ENCODE peak calls at places on chromosomes 6 and 20, in four cellular contexts. N, M, Z and Q are unnamed samples.

GRCh38 chr20:361562-361961 is 14.7 kb downstream of the NRSN2 start:
- DNase-seq in N (no peak), M (no peak), Z (no peak), Q (no peak)

GRCh38 chr6:4055420-4056041 is 23.4 kb downstream of the FAM217A start:
- DNase-seq in N (no peak), M (no peak), Z (peak), Q (no peak)

GRCh38 chr6:8064638-8065518 is 689 bp upstream of the BLOC1S5 start:
- DNase-seq in N (no peak), M (no peak), Z (no peak), Q (no peak)

GRCh38 chr6:43823879-43824740 is 54.1 kb downstream of the VEGFA start:
- DNase-seq in N (no peak), M (no peak), Z (no peak), Q (no peak)

GRCh38 chr20:57747889-57748456 is 38.2 kb upstream of the PMEPA1 start:
- DNase-seq in N (no peak), M (no peak), Z (no peak), Q (no peak)

GRCh38 chr6:157656437-157657005 is 166.5 kb upstream of the SNX9 start:
- DNase-seq in N (no peak), M (no peak), Z (no peak), Q (peak)

GRCh38 chr6:72551470-72551869 is 70.4 kb upstream of the KCNQ5 start:
- DNase-seq in N (no peak), M (no peak), Z (no peak), Q (no peak)

GRCh38 chr20:40009542-40009941 is 679.5 kb downstream of the MAFB start:
- DNase-seq in N (no peak), M (no peak), Z (no peak), Q (no peak)

GRCh38 chr6:27547157-27548075 is 74.5 kb upstream of the ZNF184 start:
- DNase-seq in N (no peak), M (peak), Z (peak), Q (no peak)

GRCh38 chr6:39896701-39897100 is 37.6 kb downstream of the MOCS1 start:
- DNase-seq in N (no peak), M (no peak), Z (no peak), Q (no peak)

GRCh38 chr6:44009425-44010321 is 117.6 kb downstream of the MRPL14 start:
- DNase-seq in N (peak), M (no peak), Z (no peak), Q (no peak)

GRCh38 chr20:61443541-61444126 is 191.6 kb downstream of the CDH4 start:
- DNase-seq in N (no peak), M (no peak), Z (no peak), Q (no peak)

GRCh38 chr6:42453649-42454427 is 2.1 kb upstream of the TRERF1 start:
- DNase-seq in N (no peak), M (peak), Z (peak), Q (no peak)

GRCh38 chr6:95847061-95847460 is 168.7 kb upstream of the FUT9 start:
- DNase-seq in N (no peak), M (peak), Z (no peak), Q (no peak)

GRCh38 chr6:52724041-52724405 is 39.3 kb downstream of the GSTA2 start:
- DNase-seq in N (no peak), M (no peak), Z (peak), Q (no peak)

GRCh38 chr6:52726193-52726542 is 37.1 kb downstream of the GSTA2 start:
- DNase-seq in N (no peak), M (no peak), Z (no peak), Q (no peak)

GRCh38 chr6:52725133-52725529 is 38.1 kb downstream of the GSTA2 start:
- DNase-seq in N (no peak), M (no peak), Z (peak), Q (no peak)

GRCh38 chr6:52725530-52726192 is 37.6 kb downstream of the GSTA2 start:
- DNase-seq in N (no peak), M (no peak), Z (peak), Q (no peak)

GRCh38 chr6:52724406-52725121 is 38.7 kb downstream of the GSTA2 start:
- DNase-seq in N (peak), M (peak), Z (peak), Q (peak)
- TF ChIP-seq CTCF in N (no peak), M (peak), Z (peak), Q (peak)

GRCh38 chr20:47843886-47844567 is 58.7 kb upstream of the SULF2 start:
- DNase-seq in N (no peak), M (no peak), Z (no peak), Q (no peak)

GRCh38 chr20:47851774-47852173 is 66.5 kb upstream of the SULF2 start:
- DNase-seq in N (no peak), M (no peak), Z (no peak), Q (no peak)

GRCh38 chr20:47849596-47849995 is 64.3 kb upstream of the SULF2 start:
- DNase-seq in N (no peak), M (no peak), Z (no peak), Q (no peak)

GRCh38 chr20:47847882-47848485 is 62.7 kb upstream of the SULF2 start:
- DNase-seq in N (no peak), M (no peak), Z (no peak), Q (no peak)
- TF ChIP-seq CTCF in N (no peak), M (no peak), Z (no peak), Q (no peak)

DNA sequence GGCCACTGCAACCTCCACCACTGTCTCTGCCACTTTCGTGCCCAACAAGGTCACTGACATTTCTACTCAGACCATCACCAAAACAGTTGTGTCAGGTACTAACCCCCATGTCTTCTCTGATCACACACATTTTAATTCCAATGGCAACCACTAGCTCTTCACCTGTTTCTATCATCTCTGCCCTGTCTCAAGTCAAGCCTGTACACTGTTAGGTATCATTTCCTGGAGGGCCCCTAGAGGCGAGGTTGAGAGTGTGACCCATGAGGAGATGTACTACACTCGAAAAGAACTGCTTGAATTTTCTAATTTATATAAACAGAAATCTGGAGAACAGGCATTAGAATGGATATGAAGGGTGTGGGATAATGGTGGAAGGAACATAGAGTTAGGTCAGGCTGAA is 17.4 kb upstream of the MUC21 start:
- DNase-seq in N (no peak), M (no peak), Z (no peak), Q (no peak)
- TF ChIP-seq CTCF in N (no peak), M (no peak), Z (no peak), Q (no peak)

GRCh38 chr20:3797592-3798404 is 1.7 kb downstream of the CDC25B start:
- DNase-seq in N (no peak), M (no peak), Z (no peak), Q (no peak)

GRCh38 chr20:3796477-3797225 is 541 bp downstream of the CDC25B start:
- DNase-seq in N (no peak), M (no peak), Z (no peak), Q (no peak)

GRCh38 chr20:3797226-3797545 is 1.1 kb downstream of the CDC25B start:
- DNase-seq in N (no peak), M (no peak), Z (no peak), Q (no peak)

GRCh38 chr20:3794701-3795420 is 1.2 kb upstream of the CDC25B start:
- DNase-seq in N (no peak), M (no peak), Z (no peak), Q (no peak)

DNA sequence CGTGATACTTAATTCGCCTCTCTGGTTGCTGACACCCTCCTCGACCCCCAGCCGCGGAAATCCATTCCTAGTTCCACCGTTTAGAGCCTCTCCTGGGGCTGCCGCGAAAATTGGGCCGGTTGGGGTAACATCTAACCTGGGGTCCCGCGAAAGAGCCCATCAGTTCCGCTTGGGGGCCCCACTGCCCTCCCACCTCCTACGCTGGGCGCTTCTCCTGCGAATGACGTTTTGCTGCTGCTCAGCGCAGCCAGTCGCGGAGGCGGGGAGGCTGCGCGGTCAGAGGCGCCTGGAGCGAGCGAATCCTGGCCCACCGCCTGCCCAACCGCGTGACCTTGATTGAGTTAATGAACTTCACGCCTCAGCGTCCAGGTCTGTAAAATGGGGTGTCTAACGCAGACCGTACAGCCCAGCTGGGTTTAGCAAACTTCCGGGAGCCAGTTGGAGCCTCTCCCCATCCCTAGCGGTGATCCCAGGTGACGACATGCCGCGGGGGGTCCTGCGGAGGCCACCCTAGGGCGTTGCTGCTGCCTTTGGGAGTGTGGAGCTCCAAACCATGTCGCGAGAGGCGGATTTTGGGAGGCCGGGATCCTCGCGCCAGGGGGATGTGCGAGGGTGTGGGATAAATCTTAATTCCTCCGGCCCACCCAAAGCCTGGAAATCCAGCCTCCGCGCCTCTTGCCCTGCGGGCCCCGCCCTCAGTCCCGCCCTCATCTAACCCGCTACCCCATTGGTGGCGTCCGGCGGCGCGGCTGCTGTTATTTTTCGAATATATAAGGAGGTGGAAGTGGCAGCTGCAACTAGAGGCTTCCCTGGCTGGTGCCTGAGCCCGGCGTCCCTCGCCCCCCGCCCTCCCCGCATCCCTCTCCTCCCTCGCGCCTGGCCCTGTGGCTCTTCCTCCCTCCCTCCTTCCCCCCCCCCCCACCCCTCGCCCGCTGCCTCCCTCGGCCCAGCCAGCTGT is at the start of gene CDC25B:
- DNase-seq in N (peak), M (peak), Z (peak), Q (peak)
- TF ChIP-seq CTCF in N (peak), M (peak), Z (peak), Q (no peak)

GRCh38 chr6:15322184-15322583 is 76.3 kb downstream of the JARID2 start:
- DNase-seq in N (no peak), M (no peak), Z (no peak), Q (no peak)

GRCh38 chr6:15317934-15318902 is 72.3 kb downstream of the JARID2 start:
- DNase-seq in N (no peak), M (peak), Z (no peak), Q (no peak)

GRCh38 chr6:15322781-15323536 is 77.1 kb downstream of the JARID2 start:
- DNase-seq in N (no peak), M (no peak), Z (no peak), Q (no peak)

GRCh38 chr6:15319677-15320076 is 73.8 kb downstream of the JARID2 start:
- DNase-seq in N (no peak), M (no peak), Z (no peak), Q (no peak)

DNA sequence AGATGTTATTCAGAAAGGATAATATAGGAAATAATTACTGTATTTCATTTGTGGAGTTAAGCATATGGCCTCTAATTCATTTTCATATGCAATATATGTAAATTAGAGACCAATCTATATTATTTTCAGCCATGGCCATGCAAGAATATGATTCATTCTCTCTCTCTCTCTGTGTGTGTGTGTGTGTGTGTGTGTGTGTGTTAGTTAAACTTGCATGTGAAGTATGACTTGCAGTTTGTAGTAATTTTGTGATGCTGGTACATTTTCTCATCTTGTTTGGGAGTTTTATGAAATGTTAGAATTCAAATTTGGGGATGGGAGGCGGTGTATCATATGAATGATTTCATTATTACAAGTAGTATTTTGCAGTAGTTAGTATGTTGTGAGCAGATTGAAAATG is 74.8 kb downstream of the JARID2 start:
- DNase-seq in N (no peak), M (no peak), Z (peak), Q (no peak)
- TF ChIP-seq CTCF in N (no peak), M (no peak), Z (no peak), Q (no peak)

GRCh38 chr6:116218172-116218633 is 35.7 kb downstream of the TSPYL4 start:
- DNase-seq in N (no peak), M (no peak), Z (peak), Q (no peak)
- TF ChIP-seq CTCF in N (no peak), M (peak), Z (peak), Q (peak)

GRCh38 chr6:128074561-128074960 is 173.7 kb upstream of the THEMIS start:
- DNase-seq in N (no peak), M (no peak), Z (no peak), Q (no peak)
- TF ChIP-seq CTCF in N (no peak), M (no peak), Z (no peak), Q (no peak)